ENCODE peak calls at places on chromosome 1, in five cellular contexts. G, C, B, I and U are unnamed samples.

GRCh38 chr1:76074321-76075187 is at the start of gene ST6GALNAC3:
- DNase-seq in G (peak), C (peak), B (peak), I (peak), U (peak)

GRCh38 chr1:52413410-52414104 is 9.2 kb downstream of the PRPF38A start:
- DNase-seq in G (no peak), C (no peak), B (no peak), I (no peak), U (no peak)

GRCh38 chr1:219798283-219799030 is 129.9 kb downstream of the SLC30A10 start:
- DNase-seq in G (no peak), C (no peak), B (no peak), I (no peak), U (no peak)

GRCh38 chr1:118999348-119000071 is 11.4 kb upstream of the TBX15 start:
- DNase-seq in G (no peak), C (no peak), B (no peak), I (no peak), U (no peak)

GRCh38 chr1:226360106-226360746 is 47.7 kb downstream of the PARP1 start:
- DNase-seq in G (no peak), C (no peak), B (no peak), I (no peak), U (no peak)

GRCh38 chr1:195637474-195637873 is 970.8 kb downstream of the KCNT2 start:
- DNase-seq in G (no peak), C (no peak), B (no peak), I (no peak), U (no peak)

GRCh38 chr1:179816196-179816960 is 61.2 kb downstream of the TOR1AIP2 start:
- DNase-seq in G (peak), C (no peak), B (no peak), I (no peak), U (no peak)

GRCh38 chr1:74858136-74858535 is 125.2 kb downstream of the TYW3 start:
- DNase-seq in G (no peak), C (no peak), B (no peak), I (no peak), U (no peak)

GRCh38 chr1:155126494-155127104 is 1.1 kb upstream of the EFNA1 start:
- DNase-seq in G (peak), C (peak), B (peak), I (peak), U (peak)

GRCh38 chr1:177368255-177368654 is 197.5 kb downstream of the BRINP2 start:
- DNase-seq in G (no peak), C (no peak), B (no peak), I (no peak), U (no peak)

GRCh38 chr1:99407018-99407417 is 142.7 kb downstream of the PLPPR4 start:
- DNase-seq in G (no peak), C (no peak), B (no peak), I (no peak), U (no peak)

GRCh38 chr1:64038965-64039926 is 164.2 kb upstream of the UBE2U start:
- DNase-seq in G (peak), C (no peak), B (no peak), I (no peak), U (peak)

GRCh38 chr1:34840426-34840825 is 19.1 kb downstream of the SMIM12 start:
- DNase-seq in G (no peak), C (no peak), B (no peak), I (no peak), U (no peak)

GRCh38 chr1:167516404-167517388 is 1.6 kb downstream of the CD247 start:
- DNase-seq in G (no peak), C (no peak), B (no peak), I (peak), U (no peak)

GRCh38 chr1:14835725-14836124 is 237.2 kb downstream of the KAZN start:
- DNase-seq in G (no peak), C (no peak), B (no peak), I (no peak), U (no peak)

GRCh38 chr1:56577859-56578663 is 1.3 kb downstream of the PLPP3 start:
- DNase-seq in G (peak), C (peak), B (peak), I (no peak), U (peak)

GRCh38 chr1:202197670-202198359 is 4.2 kb downstream of the LGR6 start:
- DNase-seq in G (no peak), C (no peak), B (no peak), I (peak), U (no peak)

GRCh38 chr1:46461017-46461808 is 28.4 kb upstream of the DMBX1 start:
- DNase-seq in G (no peak), C (no peak), B (no peak), I (no peak), U (no peak)

GRCh38 chr1:95068956-95069710 is 3.6 kb downstream of the ALG14 start:
- DNase-seq in G (no peak), C (no peak), B (no peak), I (no peak), U (no peak)

GRCh38 chr1:200429221-200429751 is 19.4 kb upstream of the ZNF281 start:
- DNase-seq in G (no peak), C (no peak), B (no peak), I (no peak), U (no peak)

GRCh38 chr1:89953929-89954328 is 41.0 kb upstream of the ZNF326 start:
- DNase-seq in G (no peak), C (no peak), B (no peak), I (no peak), U (no peak)